ENCODE peak calls at places on chromosomes 1 and 21, in ten cellular contexts. Z is bronchial epithelial cell; T is fibroblast of lung; S is cardiac fibroblast; X is DMS153; M is CD4-positive, alpha-beta memory T cell; N is HepG2; Y is GDM1; I is EH; D is effector memory CD8-positive, alpha-beta T cell. F is an unnamed sample.

GRCh38 chr1:31013187-31013864 is 52.2 kb downstream of the PUM1 start:
- DNase-seq in X (peak), S (peak), N (peak), T (no peak), D (no peak), Z (peak), I (peak), M (no peak), Y (no peak), F (no peak)

GRCh38 chr1:98292994-98293393 is 368.5 kb upstream of the SNX7 start:
- DNase-seq in S (no peak), Z (peak), N (no peak), M (no peak), D (no peak), X (peak), T (no peak), I (no peak), Y (no peak), F (no peak)

GRCh38 chr1:227914801-227915563 is 32.8 kb downstream of the WNT9A start:
- DNase-seq in Z (no peak), N (no peak), X (no peak), T (no peak), M (no peak), Y (no peak), D (no peak), I (no peak), S (no peak), F (no peak)

GRCh38 chr1:150535511-150536281 is 13.5 kb upstream of the ADAMTSL4 start:
- DNase-seq in D (no peak), X (no peak), S (no peak), I (peak), Y (no peak), N (no peak), Z (no peak), M (no peak), T (peak), F (no peak)

GRCh38 chr21:46301759-46302158 is 15.6 kb downstream of the YBEY start:
- DNase-seq in N (no peak), D (no peak), M (no peak), X (no peak), I (no peak), Y (no peak), Z (no peak), T (no peak), S (no peak), F (no peak)

GRCh38 chr1:244654284-244655038 is 1.5 kb downstream of the DESI2 start:
- DNase-seq in M (no peak), I (peak), T (no peak), D (no peak), Y (no peak), X (no peak), N (no peak), S (peak), Z (peak), F (peak)

GRCh38 chr1:80673935-80674597 is 1126.7 kb upstream of the ADGRL2 start:
- DNase-seq in Z (no peak), I (no peak), T (no peak), S (no peak), M (no peak), N (no peak), Y (no peak), X (no peak), D (no peak), F (no peak)

GRCh38 chr1:53195211-53195909 is 1.3 kb upstream of the CPT2 start:
- DNase-seq in N (no peak), Z (no peak), X (no peak), I (peak), S (no peak), T (no peak), Y (no peak), M (no peak), D (no peak), F (no peak)

GRCh38 chr1:190615818-190616217 is 138.2 kb upstream of the BRINP3 start:
- DNase-seq in M (no peak), S (no peak), I (no peak), D (no peak), T (no peak), N (no peak), Y (no peak), Z (no peak), X (no peak), F (no peak)

GRCh38 chr1:247913786-247914185 is 6.3 kb upstream of the OR2T8 start:
- DNase-seq in N (no peak), T (no peak), X (no peak), Y (no peak), D (no peak), I (no peak), M (no peak), Z (no peak), S (no peak), F (no peak)

GRCh38 chr1:218164111-218164929 is 120.8 kb upstream of the RRP15 start:
- DNase-seq in X (peak), Y (no peak), D (no peak), N (peak), S (peak), Z (peak), M (no peak), I (peak), T (peak), F (peak)

GRCh38 chr1:199954701-199955100 is 72.8 kb upstream of the NR5A2 start:
- DNase-seq in Z (no peak), M (no peak), I (peak), D (no peak), Y (no peak), N (peak), S (no peak), T (no peak), X (no peak), F (no peak)

F was measured in KBM-7.